ENCODE peak calls at places on chromosome 1, in seven cellular contexts. V, D, T, U, A, R and Y are unnamed samples.

GRCh38 chr1:21246905-21247642 is 43.2 kb downstream of the ECE1 start:
- DNase-seq in V (no peak), D (no peak), T (no peak), U (no peak), A (no peak), R (peak), Y (no peak)

GRCh38 chr1:1434131-1434811 is 1.2 kb upstream of the VWA1 start:
- DNase-seq in V (no peak), D (no peak), T (peak), U (no peak), A (no peak), R (no peak), Y (peak)

GRCh38 chr1:7233646-7234470 is 448.6 kb downstream of the CAMTA1 start:
- DNase-seq in V (no peak), D (no peak), T (no peak), U (no peak), A (no peak), R (no peak), Y (no peak)

GRCh38 chr1:1019122-1019999 is 559 bp upstream of the AGRN start:
- DNase-seq in V (peak), D (peak), T (peak), U (peak), A (peak), R (peak), Y (peak)

GRCh38 chr1:203597386-203598040 is 29.1 kb upstream of the ATP2B4 start:
- DNase-seq in V (no peak), D (no peak), T (no peak), U (no peak), A (no peak), R (no peak), Y (no peak)

GRCh38 chr1:86018311-86018923 is 138.2 kb downstream of the COL24A1 start:
- DNase-seq in V (peak), D (peak), T (no peak), U (peak), A (no peak), R (peak), Y (peak)

GRCh38 chr1:247448107-247448778 is 9.7 kb downstream of the OR2B11 start:
- DNase-seq in V (peak), D (peak), T (no peak), U (no peak), A (peak), R (peak), Y (peak)

GRCh38 chr1:169305948-169306347 is 61.6 kb downstream of the NME7 start:
- DNase-seq in V (no peak), D (no peak), T (no peak), U (no peak), A (no peak), R (no peak), Y (no peak)

GRCh38 chr1:226692868-226693267 is 46.2 kb downstream of the ITPKB start:
- DNase-seq in V (no peak), D (no peak), T (no peak), U (no peak), A (no peak), R (no peak), Y (no peak)

GRCh38 chr1:78649628-78650027 is at the start of gene IFI44:
- DNase-seq in V (peak), D (peak), T (peak), U (peak), A (no peak), R (peak), Y (no peak)

GRCh38 chr1:59367269-59368006 is 70.5 kb downstream of the FGGY start:
- DNase-seq in V (peak), D (peak), T (no peak), U (peak), A (no peak), R (peak), Y (no peak)

GRCh38 chr1:119327436-119328155 is 41.0 kb upstream of the HAO2 start:
- DNase-seq in V (no peak), D (peak), T (peak), U (no peak), A (peak), R (peak), Y (peak)

GRCh38 chr1:154407021-154407865 is 2.1 kb downstream of the IL6R start:
- DNase-seq in V (no peak), D (no peak), T (peak), U (peak), A (no peak), R (peak), Y (no peak)

GRCh38 chr1:33050221-33051076 is 13.8 kb upstream of the AK2 start:
- DNase-seq in V (peak), D (peak), T (no peak), U (peak), A (no peak), R (peak), Y (no peak)

GRCh38 chr1:13820456-13820855 is 120.5 kb downstream of the PRDM2 start:
- DNase-seq in V (no peak), D (no peak), T (no peak), U (no peak), A (no peak), R (no peak), Y (no peak)

GRCh38 chr1:32988665-32989064 is 24.1 kb upstream of the RNF19B start:
- DNase-seq in V (no peak), D (peak), T (no peak), U (no peak), A (no peak), R (peak), Y (no peak)

GRCh38 chr1:37661401-37661800 is 26.7 kb upstream of the RSPO1 start:
- DNase-seq in V (no peak), D (peak), T (no peak), U (no peak), A (no peak), R (peak), Y (no peak)

GRCh38 chr1:15820478-15820877 is 13.0 kb upstream of the UQCRHL start:
- DNase-seq in V (no peak), D (no peak), T (no peak), U (no peak), A (no peak), R (peak), Y (no peak)

GRCh38 chr1:41955461-41956159 is 36.9 kb upstream of the HIVEP3 start:
- DNase-seq in V (peak), D (peak), T (no peak), U (no peak), A (no peak), R (peak), Y (peak)

GRCh38 chr1:180917306-180918065 is 4.8 kb downstream of the KIAA1614 start:
- DNase-seq in V (no peak), D (no peak), T (no peak), U (peak), A (no peak), R (no peak), Y (no peak)

GRCh38 chr1:247456914-247457638 is 828 bp downstream of the OR2B11 start:
- DNase-seq in V (no peak), D (peak), T (peak), U (no peak), A (no peak), R (no peak), Y (no peak)

GRCh38 chr1:81699234-81699633 is 101.5 kb upstream of the ADGRL2 start:
- DNase-seq in V (no peak), D (peak), T (no peak), U (no peak), A (no peak), R (peak), Y (no peak)

GRCh38 chr1:35708179-35708891 is 10.3 kb downstream of the C1orf216 start:
- DNase-seq in V (no peak), D (peak), T (no peak), U (no peak), A (peak), R (no peak), Y (no peak)

GRCh38 chr1:27392778-27393635 is 585 bp downstream of the GPR3 start:
- DNase-seq in V (no peak), D (no peak), T (no peak), U (no peak), A (peak), R (no peak), Y (no peak)

GRCh38 chr1:118116401-118116800 is 68.6 kb downstream of the SPAG17 start:
- DNase-seq in V (no peak), D (peak), T (no peak), U (no peak), A (no peak), R (no peak), Y (no peak)

GRCh38 chr1:41102208-41102607 is 80.7 kb upstream of the SLFNL1 start:
- DNase-seq in V (peak), D (peak), T (no peak), U (no peak), A (no peak), R (peak), Y (no peak)

GRCh38 chr1:214259353-214259982 is 21.5 kb upstream of the SMYD2 start:
- DNase-seq in V (no peak), D (peak), T (no peak), U (peak), A (no peak), R (peak), Y (no peak)

GRCh38 chr1:97210302-97210701 is 488.7 kb downstream of the PTBP2 start:
- DNase-seq in V (no peak), D (no peak), T (no peak), U (no peak), A (no peak), R (no peak), Y (no peak)

GRCh38 chr1:89736937-89737733 is 83.7 kb upstream of the LRRC8D start:
- DNase-seq in V (no peak), D (no peak), T (no peak), U (no peak), A (no peak), R (peak), Y (no peak)

GRCh38 chr1:12161662-12162458 is 4.9 kb upstream of the TNFRSF1B start:
- DNase-seq in V (peak), D (peak), T (peak), U (peak), A (no peak), R (peak), Y (no peak)